ENCODE peak calls at places on chromosomes 16 and 17, in five cellular contexts. A is IMR-90, K is mesenchymal stem cell, V is neuronal stem cell, W is H9. F is an unnamed sample.
A peak's percentile ranks its signal among the peaks of the same experiment; 100 is the strongest.

GRCh38 chr16:56964243-56965148 is 2.7 kb downstream of the CETP start:
- DNase-seq in A (peak; percentile 84), K (peak; percentile 88), V (peak; percentile 85), W (peak; percentile 94), F (peak; percentile 78)

GRCh38 chr17:36824678-36825091 is 112.6 kb upstream of the LHX1 start:
- DNase-seq in A (no peak), K (no peak), V (no peak), W (no peak), F (no peak)

GRCh38 chr17:66814026-66814425 is 20.9 kb upstream of the CACNG5 start:
- DNase-seq in A (no peak), K (no peak), V (no peak), W (no peak), F (no peak)

GRCh38 chr16:82195917-82196494 is 26.0 kb upstream of the MPHOSPH6 start:
- DNase-seq in A (no peak), K (peak; percentile 27), V (no peak), W (no peak), F (peak; percentile 8)

GRCh38 chr16:84594725-84595038 is 23.2 kb downstream of the COTL1 start:
- DNase-seq in A (no peak), K (no peak), V (no peak), W (no peak), F (no peak)

GRCh38 chr16:81752225-81752875 is 26.7 kb upstream of the PLCG2 start:
- DNase-seq in A (no peak), K (no peak), V (no peak), W (no peak), F (no peak)

GRCh38 chr17:29588561-29589411 is 662 bp downstream of the GIT1 start:
- DNase-seq in A (peak; percentile 29), K (peak; percentile 57), V (no peak), W (no peak), F (peak; percentile 59)

GRCh38 chr16:26195225-26195624 is 503.5 kb downstream of the HS3ST4 start:
- DNase-seq in A (no peak), K (no peak), V (no peak), W (no peak), F (no peak)

GRCh38 chr16:71807905-71808592 is 585 bp downstream of the AP1G1 start:
- DNase-seq in A (peak; percentile 21), K (peak; percentile 43), V (peak; percentile 5), W (no peak), F (peak; percentile 52)

GRCh38 chr16:57617604-57618111 is 10.8 kb upstream of the ADGRG1 start:
- DNase-seq in A (no peak), K (no peak), V (no peak), W (peak; percentile 15), F (no peak)

GRCh38 chr17:81392909-81393654 is 2.2 kb upstream of the BAHCC1 start:
- DNase-seq in A (no peak), K (no peak), V (no peak), W (no peak), F (peak; percentile 33)
- H4K91ac ChIP-seq in A (peak overlapping the region; percentile 83), K (peak overlapping the region; percentile 75), V (no peak overlapping the region), W (no peak overlapping the region), F (peak overlapping the region; percentile 69)

GRCh38 chr16:27326251-27326650 is 12.5 kb downstream of the IL4R start:
- DNase-seq in A (no peak), K (no peak), V (no peak), W (no peak), F (peak; percentile 73)

GRCh38 chr16:27322858-27323780 is 9.3 kb downstream of the IL4R start:
- DNase-seq in A (no peak), K (no peak), V (no peak), W (no peak), F (peak; percentile 96)

GRCh38 chr16:27324851-27325301 is 11.1 kb downstream of the IL4R start:
- DNase-seq in A (no peak), K (no peak), V (no peak), W (peak; percentile 82), F (no peak)

GRCh38 chr16:27325736-27326135 is 12.0 kb downstream of the IL4R start:
- DNase-seq in A (no peak), K (no peak), V (no peak), W (no peak), F (no peak)

DNA sequence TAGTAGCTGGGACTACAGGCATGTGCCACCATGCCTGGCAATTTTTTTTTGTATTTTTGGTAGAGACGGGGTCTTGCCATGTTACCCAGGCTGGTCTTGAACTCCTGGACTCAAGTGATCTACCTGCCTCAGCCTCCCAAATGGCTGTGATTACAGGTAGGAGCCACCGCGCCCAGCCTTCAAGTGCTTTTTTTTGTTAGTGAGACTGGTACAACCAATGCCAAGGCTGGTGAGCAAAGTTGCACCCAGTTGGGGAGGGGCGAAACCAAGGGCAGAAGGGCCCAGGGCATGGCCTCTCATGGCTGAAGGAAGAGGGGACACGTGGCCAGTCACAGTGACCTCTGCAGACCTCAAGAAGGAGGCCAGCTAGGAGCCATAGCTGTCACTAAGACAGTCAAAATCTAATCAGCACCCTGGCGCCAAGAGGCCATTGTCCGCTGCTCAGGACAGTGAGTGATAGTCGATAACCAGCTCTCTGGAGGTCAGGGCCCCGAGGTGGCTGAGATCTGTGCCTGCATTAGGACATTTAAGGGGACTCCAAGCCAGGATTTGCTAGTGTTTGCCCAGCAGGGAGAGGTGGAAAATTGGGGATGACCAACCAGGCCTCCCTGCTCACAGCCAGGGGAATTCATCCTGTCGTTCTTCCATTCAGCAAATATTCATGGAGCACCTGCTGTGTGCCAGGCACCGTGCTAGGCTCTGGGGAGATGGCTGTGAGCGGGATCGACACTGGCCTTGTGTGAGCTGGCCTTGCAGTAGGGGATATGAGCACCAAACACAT is 10.2 kb downstream of the IL4R start:
- DNase-seq in A (no peak), K (no peak), V (no peak), W (no peak), F (no peak)
- H4K91ac ChIP-seq in A (peak overlapping the region; percentile 47), K (no peak overlapping the region), V (no peak overlapping the region), W (no peak overlapping the region), F (peak overlapping the region; percentile 71)

DNA sequence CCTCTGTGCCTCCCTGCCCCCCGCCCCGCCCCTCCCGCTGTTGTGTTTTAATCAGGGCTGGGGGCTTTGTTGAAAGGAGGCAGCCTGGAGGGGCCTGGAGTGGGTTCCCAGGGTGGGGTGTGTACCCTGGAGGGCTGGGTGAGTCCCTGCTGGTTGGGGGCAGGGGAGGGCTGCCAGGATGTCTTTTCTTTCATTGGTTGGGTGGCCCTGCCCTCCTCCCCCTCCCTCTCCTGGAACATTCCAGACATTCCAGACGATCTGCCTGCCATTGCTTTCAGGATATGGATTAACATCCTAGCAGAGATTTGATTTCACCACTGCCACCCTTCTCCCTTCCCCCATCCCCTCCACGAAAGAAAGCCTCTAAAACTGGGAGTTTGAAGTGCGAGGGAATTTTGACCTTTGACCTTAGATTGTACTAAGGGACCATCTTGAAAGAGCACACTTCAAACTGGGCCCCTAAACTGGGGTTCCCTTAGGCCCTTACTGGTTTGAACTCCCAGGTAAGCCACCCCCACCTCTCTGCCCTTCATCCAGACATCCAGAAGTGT is 25.3 kb downstream of the IGF2BP1 start:
- DNase-seq in A (peak; percentile 49), K (no peak), V (peak; percentile 83), W (peak; percentile 96), F (no peak)
- H4K91ac ChIP-seq in A (peak overlapping the region; percentile 99), K (no peak overlapping the region), V (no peak overlapping the region), W (peak overlapping the region; percentile 80), F (peak overlapping the region; percentile 72)

GRCh38 chr17:39603304-39604016 is 4.3 kb downstream of the NEUROD2 start:
- DNase-seq in A (no peak), K (no peak), V (no peak), W (peak; percentile 33), F (no peak)
- H4K91ac ChIP-seq in A (no peak overlapping the region), K (no peak overlapping the region), V (no peak overlapping the region), W (no peak overlapping the region), F (no peak overlapping the region)

GRCh38 chr16:28882476-28883180 is 4.3 kb downstream of the ATP2A1 start:
- DNase-seq in A (no peak), K (no peak), V (no peak), W (peak; percentile 62), F (no peak)
- H4K91ac ChIP-seq in A (no peak overlapping the region), K (no peak overlapping the region), V (no peak overlapping the region), W (no peak overlapping the region), F (no peak overlapping the region)

DNA sequence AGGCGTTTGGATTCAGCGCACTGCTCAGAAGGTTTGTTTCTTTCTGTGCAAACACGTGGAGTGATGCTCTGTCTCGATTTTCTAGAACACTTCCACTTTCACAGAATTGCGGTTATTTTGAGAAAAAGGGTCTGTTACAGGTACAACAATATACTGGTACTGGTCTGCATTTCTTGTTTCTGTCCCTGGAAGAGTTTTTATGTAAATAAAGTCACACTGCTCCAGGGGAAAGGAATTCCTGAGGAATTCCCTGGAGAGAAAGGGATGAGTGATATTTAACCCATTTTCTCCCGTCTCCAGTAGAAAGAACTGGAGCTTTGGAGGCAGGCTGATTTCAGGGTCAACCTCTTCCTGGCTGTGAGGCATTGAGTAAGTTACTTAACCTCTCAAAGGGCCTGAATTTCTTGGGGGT is 16.2 kb upstream of the RMI2 start:
- DNase-seq in A (peak; percentile 44), K (peak; percentile 74), V (no peak), W (peak; percentile 60), F (peak; percentile 20)
- H4K91ac ChIP-seq in A (peak overlapping the region; percentile 98), K (peak overlapping the region; percentile 52), V (no peak overlapping the region), W (peak overlapping the region; percentile 60), F (peak overlapping the region; percentile 98)

DNA sequence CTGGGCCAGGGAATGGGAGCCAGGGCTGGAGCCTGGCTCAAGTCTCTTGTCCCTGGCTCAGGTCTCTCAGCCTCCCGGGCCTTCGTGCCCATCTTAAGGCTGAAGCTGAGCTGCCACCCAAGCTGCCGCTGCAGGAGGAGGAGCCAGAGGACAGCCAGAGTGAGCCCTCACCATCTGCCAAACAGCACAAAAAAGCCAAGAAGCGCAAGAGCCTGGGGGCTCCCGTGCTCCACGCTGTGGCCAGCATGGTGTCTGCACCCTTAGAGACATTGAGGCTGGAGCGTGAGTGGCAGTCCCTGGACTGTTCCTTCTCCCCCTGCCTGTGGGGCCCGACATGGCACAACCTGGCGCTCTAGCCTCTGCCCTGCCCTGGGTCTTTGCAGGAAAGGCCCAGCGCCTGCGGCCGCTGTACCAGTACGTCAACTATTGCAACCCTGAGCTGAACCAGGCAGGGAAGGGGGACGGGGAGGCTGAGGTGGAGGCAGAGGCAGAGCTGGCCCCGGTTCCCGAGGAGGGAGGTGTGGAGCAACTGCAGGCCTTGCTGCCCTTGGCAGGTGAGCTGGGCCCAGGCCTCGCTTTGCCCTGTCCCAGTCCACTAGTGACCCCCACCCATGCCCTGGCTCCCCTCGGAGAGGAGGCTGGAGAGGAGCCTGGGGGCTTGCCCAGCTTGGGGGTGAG is 1.3 kb downstream of the C16orf86 start:
- DNase-seq in A (peak; percentile 89), K (peak; percentile 96), V (peak; percentile 72), W (peak; percentile 93), F (peak; percentile 97)
- H4K91ac ChIP-seq in A (no peak overlapping the region), K (no peak overlapping the region), V (no peak overlapping the region), W (no peak overlapping the region), F (no peak overlapping the region)

DNA sequence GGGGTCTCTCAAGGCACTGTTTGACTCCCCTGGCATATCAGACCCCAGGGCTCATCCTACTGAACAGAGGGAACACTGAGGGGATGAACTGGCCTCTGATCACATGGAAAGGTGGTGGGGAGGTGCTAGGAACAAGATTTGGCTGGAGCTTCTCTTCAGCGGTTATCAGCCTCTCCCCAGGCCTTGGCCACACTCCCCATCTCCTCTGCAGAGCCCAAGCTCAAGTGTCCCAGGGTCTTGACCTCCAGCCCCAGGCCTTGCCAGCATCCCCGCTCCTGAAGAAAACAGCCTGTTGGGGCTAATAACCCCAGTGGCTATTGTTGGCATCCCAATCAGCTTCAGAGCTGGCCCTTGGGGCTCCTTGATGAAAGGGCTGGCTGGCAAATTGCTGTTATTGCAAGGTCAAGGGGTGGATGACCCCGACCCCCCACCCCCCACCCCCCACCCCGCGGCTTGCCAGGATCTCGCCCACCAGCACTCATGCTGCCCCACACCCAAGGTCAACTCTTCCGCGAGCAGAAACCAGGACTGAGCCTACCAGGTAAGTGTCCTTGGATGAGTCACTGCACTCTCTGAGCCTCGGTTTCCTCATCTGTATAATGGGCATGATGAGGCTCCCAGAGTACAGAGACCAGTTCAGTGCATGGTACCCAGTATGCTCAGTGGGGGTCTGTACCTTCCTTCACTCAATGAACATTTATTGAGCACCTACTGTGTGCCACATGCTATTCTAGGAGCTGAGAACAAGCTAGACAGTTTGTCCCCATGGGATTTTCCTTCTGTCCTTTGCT is 18.8 kb upstream of the FAM83G start:
- DNase-seq in A (no peak), K (no peak), V (no peak), W (no peak), F (no peak)
- H4K91ac ChIP-seq in A (no peak overlapping the region), K (no peak overlapping the region), V (no peak overlapping the region), W (no peak overlapping the region), F (no peak overlapping the region)

F was measured in trophoblast cell.